ENCODE peak calls at places on chromosome 3, in seven cellular contexts. One of them, this sample, is unnamed.

GRCh38 chr3:98339031-98339430 is 14.6 kb upstream of the OR5K4 start:
- DNase-seq in trophoblast cell: no peak
- DNase-seq in IMR-90: no peak
- DNase-seq in mesendoderm: no peak
- DNase-seq in neuronal stem cell: no peak
- DNase-seq in H1: no peak
- DNase-seq in H9: no peak
- DNase-seq in this sample: no peak

GRCh38 chr3:78734048-78734637 is 1033.7 kb downstream of the ROBO1 start:
- DNase-seq in H9: no peak
- DNase-seq in trophoblast cell: no peak
- DNase-seq in mesendoderm: no peak
- DNase-seq in neuronal stem cell: no peak
- DNase-seq in IMR-90: peak; percentile 83
- DNase-seq in H1: no peak
- DNase-seq in this sample: peak; percentile 22

GRCh38 chr3:65033577-65033976 is 345.8 kb upstream of the ADAMTS9 start:
- DNase-seq in H1: no peak
- DNase-seq in IMR-90: no peak
- DNase-seq in trophoblast cell: no peak
- DNase-seq in H9: no peak
- DNase-seq in mesendoderm: peak; percentile 32
- DNase-seq in neuronal stem cell: no peak
- DNase-seq in this sample: peak; percentile 22

GRCh38 chr3:97981886-97982285 is 9.7 kb upstream of the RIOX2 start:
- DNase-seq in H1: no peak
- DNase-seq in mesendoderm: no peak
- DNase-seq in IMR-90: peak; percentile 21
- DNase-seq in trophoblast cell: peak; percentile 7
- DNase-seq in neuronal stem cell: no peak
- DNase-seq in H9: no peak
- DNase-seq in this sample: peak; percentile 60

GRCh38 chr3:113286524-113286923 is 75.2 kb downstream of the BOC start:
- DNase-seq in IMR-90: no peak
- DNase-seq in H9: no peak
- DNase-seq in mesendoderm: no peak
- DNase-seq in neuronal stem cell: no peak
- DNase-seq in H1: no peak
- DNase-seq in trophoblast cell: no peak
- DNase-seq in this sample: no peak

GRCh38 chr3:55282994-55283393 is 204.1 kb downstream of the WNT5A start:
- DNase-seq in IMR-90: no peak
- DNase-seq in trophoblast cell: no peak
- DNase-seq in mesendoderm: peak; percentile 87
- DNase-seq in neuronal stem cell: peak; percentile 11
- DNase-seq in H9: peak; percentile 47
- DNase-seq in H1: no peak
- DNase-seq in this sample: no peak

GRCh38 chr3:99895106-99895705 is 77.5 kb downstream of the CMSS1 start:
- DNase-seq in neuronal stem cell: no peak
- DNase-seq in trophoblast cell: no peak
- DNase-seq in IMR-90: peak; percentile 41
- DNase-seq in H1: no peak
- DNase-seq in H9: no peak
- DNase-seq in mesendoderm: no peak
- DNase-seq in this sample: no peak

GRCh38 chr3:154193174-154193573 is 72.0 kb downstream of the ARHGEF26 start:
- DNase-seq in H9: no peak
- DNase-seq in H1: no peak
- DNase-seq in trophoblast cell: no peak
- DNase-seq in neuronal stem cell: no peak
- DNase-seq in IMR-90: peak; percentile 45
- DNase-seq in mesendoderm: no peak
- DNase-seq in this sample: no peak

GRCh38 chr3:154486949-154487348 is 57.0 kb upstream of the GPR149 start:
- DNase-seq in neuronal stem cell: no peak
- DNase-seq in H9: no peak
- DNase-seq in H1: no peak
- DNase-seq in IMR-90: no peak
- DNase-seq in mesendoderm: no peak
- DNase-seq in trophoblast cell: no peak
- DNase-seq in this sample: no peak

GRCh38 chr3:58530354-58530865 is 6.6 kb downstream of the ACOX2 start:
- DNase-seq in mesendoderm: no peak
- DNase-seq in IMR-90: no peak
- DNase-seq in H1: no peak
- DNase-seq in trophoblast cell: no peak
- DNase-seq in neuronal stem cell: no peak
- DNase-seq in H9: no peak
- DNase-seq in this sample: no peak

GRCh38 chr3:151974067-151974466 is 100.6 kb downstream of the SUCNR1 start:
- DNase-seq in neuronal stem cell: no peak
- DNase-seq in trophoblast cell: peak; percentile 59
- DNase-seq in IMR-90: peak; percentile 36
- DNase-seq in mesendoderm: peak; percentile 64
- DNase-seq in H9: no peak
- DNase-seq in H1: no peak
- DNase-seq in this sample: peak; percentile 51

GRCh38 chr3:14224895-14225294 is 46.3 kb downstream of the LSM3 start:
- DNase-seq in H9: no peak
- DNase-seq in trophoblast cell: peak; percentile 88
- DNase-seq in IMR-90: peak; percentile 51
- DNase-seq in mesendoderm: peak; percentile 59
- DNase-seq in H1: no peak
- DNase-seq in neuronal stem cell: no peak
- DNase-seq in this sample: peak; percentile 77

GRCh38 chr3:11288786-11289637 is 16.8 kb downstream of the ATG7 start:
- DNase-seq in mesendoderm: no peak
- DNase-seq in H1: no peak
- DNase-seq in H9: no peak
- DNase-seq in neuronal stem cell: no peak
- DNase-seq in IMR-90: peak; percentile 96
- DNase-seq in trophoblast cell: peak; percentile 95
- DNase-seq in this sample: peak; percentile 97

GRCh38 chr3:68295457-68295856 is 636.9 kb downstream of the TAFA4 start:
- DNase-seq in neuronal stem cell: no peak
- DNase-seq in trophoblast cell: no peak
- DNase-seq in IMR-90: no peak
- DNase-seq in H9: no peak
- DNase-seq in mesendoderm: no peak
- DNase-seq in H1: no peak
- DNase-seq in this sample: no peak

GRCh38 chr3:168802761-168803160 is 707.0 kb upstream of the GOLIM4 start:
- DNase-seq in mesendoderm: peak; percentile 19
- DNase-seq in H9: no peak
- DNase-seq in neuronal stem cell: no peak
- DNase-seq in H1: no peak
- DNase-seq in trophoblast cell: no peak
- DNase-seq in IMR-90: no peak
- DNase-seq in this sample: no peak

GRCh38 chr3:168807426-168807825 is 711.7 kb upstream of the GOLIM4 start:
- DNase-seq in mesendoderm: peak; percentile 96
- DNase-seq in H9: peak; percentile 31
- DNase-seq in H1: no peak
- DNase-seq in trophoblast cell: no peak
- DNase-seq in IMR-90: no peak
- DNase-seq in neuronal stem cell: peak; percentile 33
- DNase-seq in this sample: no peak

GRCh38 chr3:168801792-168802191 is 706.1 kb upstream of the GOLIM4 start:
- DNase-seq in IMR-90: peak; percentile 80
- DNase-seq in H9: no peak
- DNase-seq in H1: no peak
- DNase-seq in trophoblast cell: peak; percentile 4
- DNase-seq in mesendoderm: no peak
- DNase-seq in neuronal stem cell: no peak
- DNase-seq in this sample: peak; percentile 58

DNA sequence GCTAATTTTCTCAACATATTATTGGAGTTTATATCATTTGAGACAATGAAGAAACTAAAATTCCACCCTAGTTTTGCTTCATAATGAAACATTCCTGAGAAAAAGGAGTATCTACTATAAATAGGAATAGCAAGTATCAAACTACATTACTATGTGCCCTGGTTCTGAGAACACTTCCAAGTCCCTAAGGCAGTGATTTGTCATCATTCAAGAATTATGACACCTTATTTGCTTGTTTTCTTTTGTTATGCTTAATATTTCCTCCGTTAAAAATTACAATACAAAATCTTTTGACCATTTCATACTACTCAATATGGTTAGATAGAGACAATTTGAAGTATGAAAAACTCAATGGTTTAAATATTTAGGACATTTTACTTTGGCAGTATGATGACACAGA is 707.8 kb upstream of the GOLIM4 start:
- DNase-seq in IMR-90: peak; percentile 7
- DNase-seq in H9: no peak
- DNase-seq in mesendoderm: no peak
- DNase-seq in H1: no peak
- DNase-seq in neuronal stem cell: no peak
- DNase-seq in trophoblast cell: no peak
- DNase-seq in this sample: no peak
- H3K23ac ChIP-seq in IMR-90: no peak overlapping the region
- H3K23ac ChIP-seq in H9: no peak overlapping the region
- H3K23ac ChIP-seq in mesendoderm: no peak overlapping the region
- H3K23ac ChIP-seq in H1: no peak overlapping the region
- H3K23ac ChIP-seq in neuronal stem cell: no peak overlapping the region
- H3K23ac ChIP-seq in trophoblast cell: no peak overlapping the region
- H3K23ac ChIP-seq in this sample: no peak overlapping the region

DNA sequence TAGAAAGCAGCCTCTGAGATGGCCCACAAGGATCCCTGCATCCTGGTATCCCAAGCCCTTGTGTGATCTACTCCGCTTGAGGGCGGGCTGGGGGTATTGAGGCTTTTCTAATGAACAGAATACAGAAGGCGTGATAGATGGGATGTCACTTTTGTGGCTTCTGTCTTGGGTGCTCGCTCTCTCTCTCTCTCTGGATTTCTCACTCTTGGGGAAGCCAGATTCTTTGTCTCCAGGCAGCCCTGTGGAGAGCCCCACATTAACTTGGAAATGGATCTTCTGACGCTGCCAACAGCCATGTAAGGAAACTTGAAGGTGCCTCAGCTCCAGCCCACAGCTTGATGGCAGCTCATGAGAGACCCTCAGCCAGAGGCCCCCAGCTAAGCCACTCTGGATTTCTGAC is 26.9 kb upstream of the SEC62 start:
- DNase-seq in neuronal stem cell: no peak
- DNase-seq in mesendoderm: no peak
- DNase-seq in trophoblast cell: no peak
- DNase-seq in IMR-90: no peak
- DNase-seq in H1: no peak
- DNase-seq in H9: no peak
- DNase-seq in this sample: no peak
- H3K23ac ChIP-seq in neuronal stem cell: no peak overlapping the region
- H3K23ac ChIP-seq in mesendoderm: no peak overlapping the region
- H3K23ac ChIP-seq in trophoblast cell: no peak overlapping the region
- H3K23ac ChIP-seq in IMR-90: no peak overlapping the region
- H3K23ac ChIP-seq in H1: no peak overlapping the region
- H3K23ac ChIP-seq in H9: no peak overlapping the region
- H3K23ac ChIP-seq in this sample: no peak overlapping the region

GRCh38 chr3:143464850-143465249 is 345.3 kb downstream of the CHST2 start:
- DNase-seq in H1: no peak
- DNase-seq in H9: no peak
- DNase-seq in neuronal stem cell: no peak
- DNase-seq in mesendoderm: no peak
- DNase-seq in trophoblast cell: no peak
- DNase-seq in IMR-90: peak; percentile 14
- DNase-seq in this sample: no peak
- H3K23ac ChIP-seq in H1: no peak overlapping the region
- H3K23ac ChIP-seq in H9: no peak overlapping the region
- H3K23ac ChIP-seq in neuronal stem cell: no peak overlapping the region
- H3K23ac ChIP-seq in mesendoderm: no peak overlapping the region
- H3K23ac ChIP-seq in trophoblast cell: no peak overlapping the region
- H3K23ac ChIP-seq in IMR-90: no peak overlapping the region
- H3K23ac ChIP-seq in this sample: no peak overlapping the region

GRCh38 chr3:27428446-27428845 is 55.7 kb downstream of the SLC4A7 start:
- DNase-seq in neuronal stem cell: no peak
- DNase-seq in mesendoderm: no peak
- DNase-seq in H1: no peak
- DNase-seq in IMR-90: peak; percentile 17
- DNase-seq in H9: no peak
- DNase-seq in trophoblast cell: no peak
- DNase-seq in this sample: no peak
- H3K23ac ChIP-seq in neuronal stem cell: no peak overlapping the region
- H3K23ac ChIP-seq in mesendoderm: no peak overlapping the region
- H3K23ac ChIP-seq in H1: no peak overlapping the region
- H3K23ac ChIP-seq in IMR-90: no peak overlapping the region
- H3K23ac ChIP-seq in H9: no peak overlapping the region
- H3K23ac ChIP-seq in trophoblast cell: no peak overlapping the region
- H3K23ac ChIP-seq in this sample: no peak overlapping the region

GRCh38 chr3:194905696-194906095 is 220.0 kb downstream of the FAM43A start:
- DNase-seq in mesendoderm: no peak
- DNase-seq in neuronal stem cell: no peak
- DNase-seq in trophoblast cell: no peak
- DNase-seq in H9: no peak
- DNase-seq in H1: no peak
- DNase-seq in IMR-90: peak; percentile 31
- DNase-seq in this sample: peak; percentile 66

GRCh38 chr3:194906970-194907629 is 221.4 kb downstream of the FAM43A start:
- DNase-seq in H9: no peak
- DNase-seq in trophoblast cell: no peak
- DNase-seq in H1: no peak
- DNase-seq in IMR-90: no peak
- DNase-seq in neuronal stem cell: no peak
- DNase-seq in mesendoderm: peak; percentile 32
- DNase-seq in this sample: peak; percentile 4

GRCh38 chr3:194908972-194909371 is 223.3 kb downstream of the FAM43A start:
- DNase-seq in H1: no peak
- DNase-seq in IMR-90: no peak
- DNase-seq in H9: no peak
- DNase-seq in mesendoderm: no peak
- DNase-seq in neuronal stem cell: no peak
- DNase-seq in trophoblast cell: no peak
- DNase-seq in this sample: no peak

GRCh38 chr3:194908432-194908966 is 222.8 kb downstream of the FAM43A start:
- DNase-seq in H1: no peak
- DNase-seq in trophoblast cell: no peak
- DNase-seq in neuronal stem cell: no peak
- DNase-seq in mesendoderm: no peak
- DNase-seq in IMR-90: no peak
- DNase-seq in H9: no peak
- DNase-seq in this sample: no peak

GRCh38 chr3:194906229-194906629 is 220.5 kb downstream of the FAM43A start:
- DNase-seq in H1: no peak
- DNase-seq in mesendoderm: no peak
- DNase-seq in IMR-90: peak; percentile 68
- DNase-seq in trophoblast cell: no peak
- DNase-seq in H9: no peak
- DNase-seq in neuronal stem cell: no peak
- DNase-seq in this sample: peak; percentile 79
- H3K23ac ChIP-seq in H1: no peak overlapping the region
- H3K23ac ChIP-seq in mesendoderm: no peak overlapping the region
- H3K23ac ChIP-seq in IMR-90: no peak overlapping the region
- H3K23ac ChIP-seq in trophoblast cell: no peak overlapping the region
- H3K23ac ChIP-seq in H9: no peak overlapping the region
- H3K23ac ChIP-seq in neuronal stem cell: no peak overlapping the region
- H3K23ac ChIP-seq in this sample: no peak overlapping the region

DNA sequence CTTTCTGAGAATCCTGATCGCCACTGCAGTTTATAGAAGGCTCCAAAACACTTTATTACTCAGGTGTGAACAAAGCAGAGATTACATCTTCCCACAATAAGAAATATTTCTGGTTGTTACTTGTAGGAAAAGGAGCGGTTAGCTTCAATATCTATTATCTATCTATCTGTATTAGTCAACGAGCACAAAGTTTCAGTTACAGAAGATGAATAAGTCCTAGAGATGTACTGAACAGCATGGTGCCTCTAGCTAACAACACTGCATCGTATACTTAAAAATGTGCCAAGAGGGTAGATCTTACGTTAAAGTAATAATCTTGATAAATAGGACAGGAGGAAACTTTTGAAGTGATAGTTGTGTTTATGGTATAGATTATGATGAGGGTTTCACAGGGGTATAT is 10.9 kb upstream of the CCR3 start:
- DNase-seq in IMR-90: no peak
- DNase-seq in H9: no peak
- DNase-seq in neuronal stem cell: no peak
- DNase-seq in trophoblast cell: no peak
- DNase-seq in H1: no peak
- DNase-seq in mesendoderm: no peak
- DNase-seq in this sample: no peak
- H3K23ac ChIP-seq in IMR-90: no peak overlapping the region
- H3K23ac ChIP-seq in H9: no peak overlapping the region
- H3K23ac ChIP-seq in neuronal stem cell: no peak overlapping the region
- H3K23ac ChIP-seq in trophoblast cell: no peak overlapping the region
- H3K23ac ChIP-seq in H1: no peak overlapping the region
- H3K23ac ChIP-seq in mesendoderm: no peak overlapping the region
- H3K23ac ChIP-seq in this sample: no peak overlapping the region